ENCODE peak calls at places on chromosomes 12 and 14, in eight cellular contexts. F, V, I, C, Q, O, J and H are unnamed samples. For H3K9me3, the result is how much of the 10 kb centered on the place peaks cover.

GRCh38 chr12:45369065-45369464 is 153.2 kb downstream of the ANO6 start:
- DNase-seq in J (no peak), F (peak), I (no peak), V (no peak), O (no peak), Q (no peak), C (no peak), H (no peak)

GRCh38 chr14:90536511-90537191 is 139.8 kb downstream of the CALM1 start:
- DNase-seq in J (no peak), C (no peak), Q (no peak), O (no peak), F (no peak), I (no peak), V (no peak), H (no peak)

GRCh38 chr14:64465856-64466554 is 706 bp downstream of the AKAP5 start:
- DNase-seq in O (no peak), I (no peak), V (no peak), F (peak), J (no peak), Q (no peak), C (no peak), H (peak)

GRCh38 chr12:72274926-72275325 is 2.8 kb downstream of the TRHDE start:
- DNase-seq in C (no peak), O (no peak), Q (no peak), F (no peak), I (no peak), V (no peak), J (no peak), H (no peak)

GRCh38 chr12:92509156-92509758 is 193.5 kb upstream of the PLEKHG7 start:
- DNase-seq in J (no peak), C (no peak), F (no peak), V (no peak), O (no peak), Q (no peak), I (no peak), H (no peak)

GRCh38 chr12:70635713-70636112 is 1.5 kb downstream of the PTPRB start:
- DNase-seq in C (no peak), J (no peak), F (no peak), V (no peak), I (no peak), Q (no peak), O (no peak), H (no peak)

GRCh38 chr14:85093631-85094330 is 436.2 kb upstream of the FLRT2 start:
- DNase-seq in C (no peak), F (no peak), J (no peak), O (no peak), V (no peak), I (no peak), Q (no peak), H (no peak)

GRCh38 chr14:102258136-102258535 is 46.8 kb downstream of the MOK start:
- DNase-seq in I (no peak), Q (no peak), V (no peak), O (peak), F (no peak), C (no peak), J (no peak), H (no peak)

GRCh38 chr14:77301103-77301502 is 19.6 kb downstream of the POMT2 start:
- DNase-seq in I (peak), J (peak), F (peak), Q (peak), C (peak), V (peak), O (peak), H (peak)

GRCh38 chr14:85233756-85234545 is 296.0 kb upstream of the FLRT2 start:
- DNase-seq in Q (no peak), F (no peak), C (no peak), V (no peak), J (no peak), O (no peak), I (no peak), H (no peak)

GRCh38 chr14:24251880-24252288 is 9.5 kb upstream of the TINF2 start:
- DNase-seq in I (no peak), Q (no peak), F (no peak), C (no peak), O (peak), J (no peak), V (no peak), H (no peak)

GRCh38 chr14:90658541-90658967 is 157.7 kb downstream of the TTC7B start:
- DNase-seq in J (no peak), C (no peak), O (no peak), Q (no peak), I (no peak), F (no peak), V (no peak), H (no peak)

GRCh38 chr14:76203086-76204001 is 51.6 kb downstream of the GPATCH2L start:
- DNase-seq in J (no peak), Q (no peak), I (no peak), F (peak), V (no peak), C (no peak), O (peak), H (no peak)

GRCh38 chr12:132160016-132160415 is 15.8 kb downstream of the NOC4L start:
- DNase-seq in V (no peak), Q (no peak), F (no peak), J (no peak), C (no peak), I (no peak), O (no peak), H (no peak)

GRCh38 chr12:50207424-50207823 is 40.3 kb upstream of the CERS5 start:
- DNase-seq in O (no peak), F (no peak), C (no peak), V (no peak), Q (no peak), J (no peak), I (no peak), H (no peak)

GRCh38 chr14:90168425-90169105 is 87.8 kb upstream of the PSMC1 start:
- DNase-seq in V (no peak), O (no peak), C (no peak), F (no peak), Q (no peak), I (no peak), J (no peak), H (no peak)

GRCh38 chr14:68487805-68488590 is 304.9 kb downstream of the ZFP36L1 start:
- DNase-seq in I (no peak), C (no peak), Q (no peak), V (no peak), O (no peak), F (no peak), J (no peak), H (no peak)

GRCh38 chr12:66848967-66849366 is 170.1 kb upstream of the GRIP1 start:
- DNase-seq in J (no peak), O (no peak), Q (no peak), C (no peak), I (no peak), V (no peak), F (no peak), H (no peak)

GRCh38 chr14:64503434-64504309 is at the start of gene ZBTB25:
- DNase-seq in C (peak), Q (peak), J (peak), V (peak), I (peak), O (peak), F (peak), H (peak)

GRCh38 chr14:78425782-78426181 is 255.6 kb downstream of the NRXN3 start:
- DNase-seq in Q (no peak), J (no peak), C (no peak), I (no peak), V (no peak), O (no peak), F (no peak), H (no peak)
- H3K27ac ChIP-seq in Q (no peak), J (no peak), C (no peak), I (no peak), V (no peak), O (no peak), F (no peak), H (no peak)

GRCh38 chr12:121515615-121516014 is 65.2 kb downstream of the KDM2B start:
- DNase-seq in V (no peak), I (no peak), C (no peak), F (no peak), Q (no peak), J (no peak), O (no peak), H (no peak)
- H3K9me3 ChIP-seq in V (under half), I (under half), C (under half), F (under half), Q (under half), J (under half), O (under half), H (under half)

DNA sequence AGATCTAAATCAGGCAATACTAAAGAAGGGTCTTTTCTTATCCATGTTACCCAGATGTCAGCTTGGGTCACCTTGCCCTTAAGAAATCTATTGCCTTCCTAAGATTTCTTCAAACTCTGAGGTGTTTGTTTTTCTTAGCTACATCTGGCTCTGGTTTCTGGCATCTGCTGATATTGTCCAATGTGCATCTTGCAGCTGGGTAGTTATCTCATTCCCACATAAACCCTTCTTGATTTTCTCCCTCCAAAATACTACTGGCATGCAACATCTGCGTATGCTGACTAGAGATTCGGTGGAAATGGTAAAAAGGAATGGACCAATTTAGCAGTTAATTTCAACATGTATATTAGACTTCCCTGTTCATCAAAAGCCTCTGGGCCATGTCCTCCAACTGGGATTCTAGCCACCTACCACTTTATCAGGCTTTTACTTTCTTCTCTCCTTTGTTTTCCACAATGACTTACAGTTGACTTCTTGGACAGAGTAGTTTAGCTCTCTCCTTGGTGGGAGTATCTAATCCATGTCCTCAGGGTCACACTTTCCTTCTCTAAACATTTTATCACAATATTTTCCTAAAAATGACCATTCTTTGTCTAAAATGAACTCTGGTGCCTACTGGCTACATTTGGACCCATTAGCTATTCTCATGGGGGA is 324.8 kb upstream of the FAR2 start:
- DNase-seq in O (no peak), Q (no peak), V (no peak), I (no peak), J (no peak), F (no peak), C (no peak), H (no peak)
- H3K27ac ChIP-seq in O (no peak), Q (no peak), V (no peak), I (no peak), J (no peak), F (no peak), C (no peak), H (no peak)

GRCh38 chr14:93972618-93973205 is 3.7 kb downstream of the ASB2 start:
- DNase-seq in Q (no peak), I (no peak), C (no peak), O (no peak), V (no peak), J (no peak), F (no peak), H (no peak)

GRCh38 chr14:93974833-93975232 is 1.5 kb downstream of the ASB2 start:
- DNase-seq in C (no peak), J (no peak), F (no peak), V (no peak), Q (no peak), O (no peak), I (no peak), H (no peak)

GRCh38 chr14:93974299-93974698 is 2.1 kb downstream of the ASB2 start:
- DNase-seq in V (no peak), O (no peak), I (no peak), C (no peak), J (no peak), F (no peak), Q (no peak), H (no peak)

GRCh38 chr14:93971635-93972027 is 4.7 kb downstream of the ASB2 start:
- DNase-seq in F (no peak), Q (no peak), O (no peak), J (no peak), C (no peak), V (no peak), I (no peak), H (no peak)

GRCh38 chr14:93973607-93974006 is 2.8 kb downstream of the ASB2 start:
- DNase-seq in Q (no peak), J (no peak), I (no peak), O (no peak), F (no peak), C (no peak), V (no peak), H (no peak)
- H3K9me3 ChIP-seq in Q (under half), J (under half), I (under half), O (under half), F (under half), C (under half), V (under half), H (under half)

GRCh38 chr12:69338120-69338859 is 9.9 kb upstream of the LYZ start:
- DNase-seq in I (no peak), Q (no peak), O (no peak), F (no peak), C (no peak), V (no peak), J (no peak), H (no peak)

GRCh38 chr12:69334138-69334537 is 14.0 kb upstream of the LYZ start:
- DNase-seq in I (no peak), O (no peak), F (no peak), V (peak), J (no peak), C (peak), Q (no peak), H (no peak)

GRCh38 chr12:69341328-69341727 is 6.9 kb upstream of the LYZ start:
- DNase-seq in O (no peak), I (no peak), F (no peak), J (no peak), C (no peak), Q (no peak), V (no peak), H (no peak)

GRCh38 chr12:69339999-69340398 is 8.2 kb upstream of the LYZ start:
- DNase-seq in J (no peak), V (no peak), C (no peak), I (no peak), Q (no peak), O (no peak), F (no peak), H (no peak)

DNA sequence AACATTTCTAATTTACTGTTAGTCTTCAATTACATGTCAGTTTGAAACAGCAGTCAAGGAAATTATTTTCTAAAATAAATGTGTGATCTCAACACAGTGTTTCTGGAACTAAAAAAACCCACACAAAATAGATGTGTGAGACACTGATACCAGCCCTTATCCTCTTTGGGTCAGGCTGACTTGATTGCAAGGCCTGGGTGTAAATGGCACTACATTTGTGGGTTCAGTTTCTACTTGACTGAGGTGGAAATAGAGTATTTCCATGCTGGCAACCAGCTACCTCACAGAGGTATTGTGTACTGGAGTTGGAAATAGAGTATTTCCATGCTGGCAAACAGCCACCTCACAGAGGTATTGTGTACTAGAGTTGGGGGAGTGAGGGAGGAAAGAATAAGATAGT is 10.9 kb upstream of the LYZ start:
- DNase-seq in F (no peak), I (no peak), V (no peak), Q (no peak), C (no peak), O (no peak), J (no peak), H (no peak)
- H3K27ac ChIP-seq in F (no peak), I (no peak), V (no peak), Q (no peak), C (no peak), O (no peak), J (no peak), H (no peak)

GRCh38 chr12:47517122-47517521 is 188.7 kb downstream of the RPAP3 start:
- DNase-seq in O (no peak), F (no peak), V (no peak), C (no peak), I (no peak), J (no peak), Q (no peak), H (no peak)

DNA sequence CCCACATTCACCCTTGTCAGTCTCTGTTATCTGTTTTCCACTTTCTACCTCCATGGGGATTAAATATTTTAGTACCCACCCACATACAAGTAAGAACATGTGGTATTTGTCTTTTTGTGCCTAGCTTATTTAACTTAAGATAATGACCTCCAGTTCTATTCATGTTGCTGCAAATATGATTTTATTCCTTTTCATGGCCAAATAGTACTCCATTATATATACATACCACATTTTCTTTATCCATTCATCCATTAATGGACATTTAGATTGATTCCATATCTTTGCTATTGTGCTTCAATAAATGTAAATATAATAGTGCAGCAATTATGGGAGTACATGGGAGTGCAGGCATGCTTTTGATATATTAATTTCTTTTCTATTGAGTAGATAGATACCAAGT is 185.8 kb downstream of the RPAP3 start:
- DNase-seq in O (no peak), V (no peak), I (no peak), Q (no peak), J (no peak), C (no peak), F (no peak), H (no peak)
- H3K9me3 ChIP-seq in O (under half), V (under half), I (under half), Q (under half), J (under half), C (under half), F (under half), H (under half)